ENCODE peak calls at places on chromosomes 12 and 14, in four cellular contexts. F is neuronal stem cell, X is GM12878, W is PC-3. C is an unnamed sample.

GRCh38 chr12:56224102-56224701 is at the start of gene NABP2:
- DNase-seq in F (peak; percentile 96), X (peak; percentile 89), W (peak; percentile 99), C (peak; percentile 99)

GRCh38 chr12:57147641-57147944 is 174 bp upstream of the LRP1-AS start:
- DNase-seq in F (no peak), X (no peak), W (no peak), C (no peak)

GRCh38 chr12:94289551-94290312 is 141.4 kb downstream of the PLXNC1 start:
- DNase-seq in F (no peak), X (no peak), W (peak; percentile 73), C (no peak)

GRCh38 chr14:93426750-93427149 is 4.0 kb upstream of the UNC79 start:
- DNase-seq in F (no peak), X (no peak), W (no peak), C (no peak)

GRCh38 chr14:81517798-81518398 is 15.8 kb downstream of the SEL1L start:
- DNase-seq in F (no peak), X (no peak), W (no peak), C (no peak)

GRCh38 chr12:89189448-89189847 is 162.9 kb downstream of the DUSP6 start:
- DNase-seq in F (no peak), X (no peak), W (no peak), C (no peak)

GRCh38 chr12:85468356-85469157 is 188.5 kb downstream of the ALX1 start:
- DNase-seq in F (peak; percentile 49), X (peak; percentile 23), W (peak; percentile 93), C (peak; percentile 59)

GRCh38 chr14:100708349-100709217 is 18.1 kb upstream of the DLK1 start:
- DNase-seq in F (no peak), X (no peak), W (peak; percentile 84), C (peak; percentile 74)

GRCh38 chr14:94079891-94080605 is 954 bp downstream of the DDX24 start:
- DNase-seq in F (no peak), X (no peak), W (no peak), C (no peak)

GRCh38 chr12:115722181-115722580 is 555.3 kb downstream of the MED13L start:
- DNase-seq in F (no peak), X (no peak), W (no peak), C (peak; percentile 40)

GRCh38 chr14:53613404-53614253 is 343.0 kb downstream of the BMP4 start:
- DNase-seq in F (peak; percentile 46), X (peak; percentile 98), W (peak; percentile 92), C (peak; percentile 39)

GRCh38 chr14:45222485-45223262 is 30.3 kb downstream of the MIS18BP1 start:
- DNase-seq in F (no peak), X (no peak), W (no peak), C (no peak)

GRCh38 chr12:53989227-53990113 is 4.5 kb downstream of the HOXC10 start:
- DNase-seq in F (no peak), X (peak; percentile 34), W (peak; percentile 77), C (no peak)

GRCh38 chr14:68153275-68153674 is 333.7 kb downstream of the RAD51B start:
- DNase-seq in F (no peak), X (no peak), W (no peak), C (no peak)
- H3K9me3 ChIP-seq in F (peaks cover 11% of the 10 kb centered on the region), X (no peaks in the 10 kb centered on the region), W (no peaks in the 10 kb centered on the region), C (no peaks in the 10 kb centered on the region)

DNA sequence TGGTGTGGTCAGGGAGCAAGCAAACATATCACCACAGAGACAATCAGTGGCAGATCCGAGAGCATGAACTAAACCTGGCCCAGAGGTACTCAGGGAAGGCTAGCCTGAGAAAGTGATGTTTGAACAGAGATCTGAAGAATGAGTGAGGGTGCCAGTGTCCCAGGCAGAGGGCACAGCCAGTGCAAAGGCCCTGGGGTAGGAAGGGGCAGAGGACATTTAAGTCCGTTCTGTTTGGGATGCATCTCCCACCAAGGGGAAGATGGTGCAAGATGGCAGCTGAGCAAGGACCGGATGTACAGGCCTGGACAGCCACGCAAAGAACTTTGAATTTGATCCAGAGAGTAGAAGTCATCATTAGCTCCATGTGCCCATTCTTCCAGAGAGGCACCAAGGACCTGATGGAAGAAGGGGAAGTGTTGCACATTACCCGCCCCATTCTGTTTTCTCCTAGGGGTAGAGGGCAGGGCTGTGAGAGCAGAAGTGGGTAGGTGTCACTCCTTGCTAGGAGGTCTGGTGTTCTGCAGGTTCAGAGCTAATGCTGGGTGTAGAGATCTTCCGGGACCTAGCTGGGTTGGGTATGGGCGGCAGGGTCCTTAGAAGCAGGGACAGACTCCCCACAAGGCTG is 3.9 kb downstream of the DTX1 start:
- DNase-seq in F (no peak), X (no peak), W (no peak), C (no peak)
- H3K4me1 ChIP-seq in F (peaks cover 9% of the 10 kb centered on the region), X (peaks cover 16% of the 10 kb centered on the region), W (no peaks in the 10 kb centered on the region), C (no peaks in the 10 kb centered on the region)

DNA sequence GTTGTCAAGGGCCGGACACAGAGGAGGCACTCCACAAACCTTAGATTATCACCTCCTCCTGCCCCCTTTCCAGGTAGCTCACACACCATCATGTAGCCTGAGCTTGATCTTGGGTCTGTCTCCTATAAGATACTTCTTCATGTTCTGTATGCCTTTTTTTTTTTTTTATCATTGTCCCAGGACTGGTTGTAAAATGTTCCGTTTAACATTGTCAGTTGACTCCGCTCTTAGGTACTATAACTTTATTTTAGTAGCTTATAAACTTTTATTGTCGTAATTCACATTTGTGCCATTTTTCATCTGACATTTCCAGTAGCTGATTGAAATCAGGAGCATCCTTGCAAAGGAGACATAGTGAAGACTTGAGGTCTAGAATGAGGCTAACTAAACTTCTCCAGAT is 79.9 kb downstream of the SLC15A5 start:
- DNase-seq in F (no peak), X (no peak), W (no peak), C (no peak)
- H3K9ac ChIP-seq in F (no peak overlapping the region), X (no peak overlapping the region), W (no peak overlapping the region), C (no peak overlapping the region)

GRCh38 chr12:104234926-104235499 is 19.4 kb downstream of the TXNRD1 start:
- DNase-seq in F (no peak), X (no peak), W (no peak), C (no peak)

GRCh38 chr12:104230704-104231103 is 15.1 kb downstream of the TXNRD1 start:
- DNase-seq in F (no peak), X (no peak), W (no peak), C (no peak)

GRCh38 chr12:104237930-104238329 is 22.4 kb downstream of the TXNRD1 start:
- DNase-seq in F (no peak), X (no peak), W (no peak), C (no peak)

GRCh38 chr12:104230304-104230703 is 14.7 kb downstream of the TXNRD1 start:
- DNase-seq in F (no peak), X (no peak), W (no peak), C (no peak)

DNA sequence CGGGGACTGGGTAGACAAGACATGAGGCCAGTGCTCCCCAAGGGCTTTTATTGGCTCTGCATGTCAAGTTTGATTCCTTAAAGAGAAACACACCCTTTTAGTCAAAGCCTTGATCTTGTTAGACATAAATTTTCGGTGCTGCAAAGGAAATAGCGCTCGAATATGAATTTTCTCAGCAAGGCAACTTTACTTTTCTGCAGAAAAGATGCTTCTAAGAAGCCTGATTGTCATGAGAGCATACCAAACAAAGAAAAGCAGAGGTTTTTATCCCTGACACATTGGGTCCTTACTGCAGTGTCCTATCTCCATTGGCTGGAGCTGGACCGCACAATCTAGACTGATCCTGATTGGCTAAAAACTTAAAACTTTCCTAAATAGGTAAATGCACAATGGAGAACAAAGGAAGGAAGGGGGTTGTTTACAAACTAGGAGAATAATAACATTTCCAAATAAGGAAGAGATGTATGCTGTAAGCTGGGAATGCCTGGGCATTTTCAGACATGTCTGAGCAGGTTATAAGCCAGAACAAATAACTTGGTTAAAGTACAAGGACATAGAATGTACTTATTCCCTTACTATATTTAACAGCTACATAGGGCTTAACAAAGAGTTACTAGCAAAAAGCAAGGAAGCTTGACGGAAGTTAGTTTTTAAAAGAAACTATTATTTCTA is 17.2 kb downstream of the TXNRD1 start:
- DNase-seq in F (no peak), X (no peak), W (no peak), C (no peak)
- H3K9me3 ChIP-seq in F (peaks cover 8% of the 10 kb centered on the region), X (peaks cover 8% of the 10 kb centered on the region), W (peaks cover 38% of the 10 kb centered on the region), C (no peaks in the 10 kb centered on the region)

GRCh38 chr12:25701290-25701689 is 148.2 kb upstream of the LMNTD1 start:
- DNase-seq in F (no peak), X (no peak), W (peak; percentile 80), C (no peak)

GRCh38 chr12:25699454-25699853 is 146.4 kb upstream of the LMNTD1 start:
- DNase-seq in F (no peak), X (no peak), W (no peak), C (no peak)

GRCh38 chr12:25698782-25699181 is 145.7 kb upstream of the LMNTD1 start:
- DNase-seq in F (no peak), X (no peak), W (no peak), C (no peak)

GRCh38 chr12:25705256-25705655 is 152.2 kb upstream of the LMNTD1 start:
- DNase-seq in F (no peak), X (no peak), W (no peak), C (no peak)

DNA sequence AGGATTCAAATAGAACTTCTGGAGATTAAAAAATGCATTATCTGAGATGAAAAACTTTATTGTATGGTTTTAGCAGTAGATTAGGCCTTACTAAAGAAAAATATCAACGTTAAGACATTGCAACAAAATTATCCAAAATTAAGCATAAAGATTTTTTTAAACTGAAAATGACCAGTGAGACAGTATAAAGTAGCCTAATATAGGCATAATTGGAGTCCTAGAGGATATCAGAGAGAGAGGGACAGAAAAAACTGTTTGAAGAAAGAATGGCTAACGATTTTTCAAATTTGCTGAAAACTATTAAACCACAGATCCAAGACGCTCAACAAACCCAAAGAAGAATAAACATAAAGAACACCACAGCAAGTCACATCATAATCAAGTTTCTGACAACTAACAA is 149.5 kb upstream of the LMNTD1 start:
- DNase-seq in F (no peak), X (no peak), W (no peak), C (no peak)
- H3K4me1 ChIP-seq in F (no peaks in the 10 kb centered on the region), X (no peaks in the 10 kb centered on the region), W (peaks cover 13% of the 10 kb centered on the region), C (no peaks in the 10 kb centered on the region)

GRCh38 chr14:76956253-76957090 is 72.0 kb downstream of the IRF2BPL start:
- DNase-seq in F (peak; percentile 77), X (no peak), W (peak; percentile 99), C (peak; percentile 94)

GRCh38 chr14:76953196-76953945 is 75.1 kb downstream of the IRF2BPL start:
- DNase-seq in F (no peak), X (no peak), W (peak; percentile 98), C (peak; percentile 78)

GRCh38 chr14:76954371-76954770 is 74.1 kb downstream of the IRF2BPL start:
- DNase-seq in F (no peak), X (no peak), W (peak; percentile 37), C (no peak)

GRCh38 chr14:76955575-76956252 is 72.8 kb downstream of the IRF2BPL start:
- DNase-seq in F (no peak), X (peak; percentile 66), W (peak; percentile 75), C (peak; percentile 44)

DNA sequence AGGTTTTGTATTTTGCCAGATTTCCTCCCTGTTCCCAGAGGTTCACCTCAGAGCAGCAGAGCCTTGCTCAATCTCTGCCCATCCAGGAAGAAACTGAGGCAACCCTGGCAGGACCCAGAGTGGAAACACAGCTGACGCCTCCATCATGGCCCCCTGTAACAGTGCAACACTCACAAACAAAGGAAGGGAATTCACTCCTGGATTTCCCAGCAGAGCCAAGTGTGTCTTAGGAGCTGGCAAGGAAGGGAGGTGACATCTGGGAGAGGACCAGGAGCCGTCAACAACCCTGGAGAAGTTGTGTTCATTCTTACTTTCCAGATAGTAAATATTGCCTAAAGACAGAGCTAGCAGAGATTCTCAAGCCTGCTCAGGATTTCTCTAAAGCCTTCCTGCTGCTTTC is 73.7 kb downstream of the IRF2BPL start:
- DNase-seq in F (no peak), X (no peak), W (no peak), C (no peak)
- H3K9ac ChIP-seq in F (no peak overlapping the region), X (peak overlapping the region; percentile 35), W (peak overlapping the region; percentile 56), C (no peak overlapping the region)

C was measured in colonic mucosa.